ENCODE peak calls at places on chromosomes 1 and 21, in eight cellular contexts. O, M, Q, Y, R, K, I and B are unnamed samples. For H3K9me3, the result is how much of the 10 kb centered on the place peaks cover.

GRCh38 chr1:8976338-8976737 is 30.7 kb downstream of the CA6 start:
- DNase-seq in Q (no peak), R (no peak), K (no peak), I (no peak), Y (no peak), M (no peak), O (peak), B (no peak)

GRCh38 chr21:38346286-38346685 is 89.5 kb downstream of the KCNJ15 start:
- DNase-seq in O (no peak), I (no peak), R (no peak), M (no peak), K (no peak), Y (no peak), Q (no peak), B (no peak)

GRCh38 chr1:61842863-61843514 is 100.7 kb downstream of the PATJ start:
- DNase-seq in Q (no peak), M (no peak), K (no peak), R (no peak), O (peak), Y (no peak), I (no peak), B (no peak)

GRCh38 chr21:34614443-34614692 is 545 bp downstream of the RCAN1 start:
- DNase-seq in Q (no peak), K (no peak), I (no peak), O (no peak), M (no peak), Y (no peak), R (no peak), B (no peak)

GRCh38 chr21:45639206-45640000 is 4.1 kb upstream of the PCBP3 start:
- DNase-seq in M (no peak), R (no peak), Q (no peak), K (no peak), I (no peak), Y (no peak), O (no peak), B (no peak)

GRCh38 chr1:111476214-111476613 is 2.4 kb downstream of the C1orf162 start:
- DNase-seq in R (no peak), I (no peak), K (no peak), M (peak), Y (no peak), Q (no peak), O (no peak), B (no peak)

GRCh38 chr1:34865573-34865972 is 6.0 kb upstream of the SMIM12 start:
- DNase-seq in Y (no peak), I (no peak), M (no peak), K (no peak), R (no peak), Q (no peak), O (no peak), B (peak)

GRCh38 chr21:22145555-22145954 is 1147.3 kb downstream of the NCAM2 start:
- DNase-seq in M (no peak), O (no peak), R (no peak), Y (no peak), K (no peak), I (no peak), Q (no peak), B (no peak)

GRCh38 chr1:152037920-152038658 is 1.3 kb upstream of the S100A11 start:
- DNase-seq in R (no peak), Q (no peak), M (no peak), Y (no peak), K (no peak), I (no peak), O (no peak), B (no peak)

GRCh38 chr1:238681451-238681850 is 704.9 kb upstream of the CHRM3 start:
- DNase-seq in Q (no peak), M (no peak), Y (no peak), O (no peak), R (no peak), K (no peak), I (no peak), B (no peak)

GRCh38 chr1:21499283-21499945 is 9.8 kb upstream of the ALPL start:
- DNase-seq in M (no peak), K (no peak), I (no peak), Y (no peak), Q (no peak), O (no peak), R (no peak), B (no peak)

GRCh38 chr1:34876406-34876805 is 16.9 kb upstream of the SMIM12 start:
- DNase-seq in K (no peak), I (no peak), Y (no peak), Q (no peak), O (no peak), R (no peak), M (no peak), B (no peak)

GRCh38 chr1:179313004-179313403 is 19.4 kb downstream of the SOAT1 start:
- DNase-seq in I (no peak), O (no peak), R (no peak), K (no peak), Q (no peak), Y (no peak), M (no peak), B (no peak)
- TF ChIP-seq CTCF in I (no peak), O (no peak), R (no peak), K (no peak), Q (no peak), Y (no peak), M (no peak), B (no peak)

GRCh38 chr1:100265931-100266830 is at the start of gene RTCA:
- DNase-seq in O (peak), Y (peak), K (peak), I (peak), M (peak), R (peak), Q (peak), B (peak)
- TF ChIP-seq POLR2A in O (peak), Y (peak), K (peak), I (peak), M (no peak), R (peak), Q (peak), B (peak)

GRCh38 chr1:210001751-210002150 is 63.7 kb downstream of the SYT14 start:
- DNase-seq in Q (no peak), Y (no peak), R (no peak), K (no peak), M (no peak), O (peak), I (no peak), B (no peak)

GRCh38 chr1:209993061-209993830 is 55.2 kb downstream of the SYT14 start:
- DNase-seq in I (no peak), Q (no peak), O (no peak), R (no peak), K (no peak), M (no peak), Y (no peak), B (no peak)

GRCh38 chr1:209996348-209996747 is 58.3 kb downstream of the SYT14 start:
- DNase-seq in O (no peak), Y (no peak), Q (no peak), R (no peak), I (no peak), M (no peak), K (no peak), B (no peak)

GRCh38 chr1:210003501-210003900 is 65.5 kb downstream of the SYT14 start:
- DNase-seq in Q (no peak), R (no peak), Y (no peak), K (no peak), O (no peak), M (no peak), I (no peak), B (no peak)

DNA sequence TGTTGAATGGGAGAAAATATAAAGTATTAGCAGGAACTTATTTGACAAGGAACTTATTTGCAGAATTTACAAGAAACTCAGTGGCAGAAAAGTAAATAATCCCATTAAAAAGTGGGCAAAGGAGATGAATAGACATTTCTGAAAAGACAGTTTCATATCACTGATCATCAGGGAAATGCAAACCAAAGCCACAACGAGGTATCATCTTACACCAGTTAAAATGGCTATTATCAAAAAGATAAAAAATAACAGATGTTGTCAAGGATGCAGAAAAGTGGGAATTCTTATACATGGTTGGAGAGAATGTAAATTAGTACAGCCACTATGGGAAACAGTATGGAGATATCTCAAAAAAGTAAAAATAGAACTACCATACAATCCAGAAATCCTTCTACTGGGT is 61.0 kb downstream of the SYT14 start:
- DNase-seq in K (no peak), R (no peak), M (no peak), O (no peak), I (no peak), Q (no peak), Y (no peak), B (no peak)
- H3K9me3 ChIP-seq in K (under half), R (under half), M (under half), O (under half), I (under half), Q (under half), Y (under half), B (under half)

DNA sequence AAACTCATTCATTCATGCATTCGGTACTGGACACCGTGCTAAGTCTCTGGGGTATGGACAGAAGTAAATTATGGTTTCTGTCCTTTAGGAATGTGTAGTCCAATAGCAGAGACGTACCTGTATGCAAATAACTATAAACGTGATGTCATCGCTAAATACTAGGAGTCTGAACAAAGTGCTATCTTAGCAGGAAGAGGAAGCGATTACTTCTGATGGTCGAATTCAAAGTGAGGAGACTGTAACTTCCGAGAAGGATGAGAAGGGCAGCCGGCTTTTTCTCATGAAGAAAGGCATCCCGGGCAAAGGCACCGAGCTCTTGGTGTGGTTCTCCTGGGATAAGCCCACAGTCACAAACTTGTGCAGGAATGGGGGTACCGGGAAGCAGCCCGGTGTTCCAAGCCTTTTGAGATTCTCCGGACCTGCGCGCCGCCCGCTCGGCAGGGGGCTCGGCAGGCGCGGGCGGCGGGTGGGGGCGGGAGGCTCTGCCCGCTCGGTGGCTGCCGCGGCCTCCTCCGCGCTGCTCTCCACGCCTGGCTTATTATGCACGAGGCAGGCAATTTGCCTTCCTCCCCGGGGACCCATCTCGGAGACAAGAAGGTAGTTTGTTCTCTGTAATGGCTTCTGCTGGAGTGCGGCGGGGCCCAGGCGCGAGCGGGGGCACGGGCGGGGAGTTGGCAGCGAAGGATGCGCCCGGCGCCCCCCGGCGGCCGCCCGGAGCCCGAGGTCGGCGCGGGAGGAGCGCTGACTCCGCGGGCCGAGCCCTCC is 67.5 kb upstream of the CD1D start:
- DNase-seq in I (no peak), M (no peak), R (no peak), Y (peak), K (no peak), O (peak), Q (no peak), B (no peak)
- TF ChIP-seq CTCF in I (no peak), M (peak), R (no peak), Y (peak), K (peak), O (peak), Q (peak), B (peak)

GRCh38 chr1:155044812-155045690 is 6.1 kb upstream of the ADAM15 start:
- DNase-seq in K (peak), M (no peak), I (no peak), O (peak), R (peak), Q (peak), Y (peak), B (peak)

GRCh38 chr1:155040358-155041093 is 6.9 kb downstream of the DCST1 start:
- DNase-seq in O (no peak), I (no peak), Q (no peak), M (no peak), K (no peak), R (no peak), Y (no peak), B (no peak)

GRCh38 chr1:155042789-155043188 is 8.3 kb upstream of the ADAM15 start:
- DNase-seq in O (no peak), M (no peak), Q (no peak), K (no peak), Y (no peak), R (no peak), I (no peak), B (no peak)

GRCh38 chr1:155043793-155044192 is 7.3 kb upstream of the ADAM15 start:
- DNase-seq in O (no peak), Y (no peak), R (no peak), Q (no peak), M (no peak), I (no peak), K (no peak), B (no peak)

GRCh38 chr1:155043259-155043658 is 7.9 kb upstream of the ADAM15 start:
- DNase-seq in R (no peak), O (no peak), Q (no peak), K (no peak), Y (no peak), M (no peak), I (no peak), B (no peak)
- TF ChIP-seq POLR2A in R (no peak), O (no peak), Q (no peak), K (no peak), Y (no peak), M (no peak), I (no peak), B (no peak)